ENCODE peak calls at places on chromosome 2, in six cellular contexts. W is MCF 10A; J is GM03348; X is myocyte; F is activated naive CD4-positive, alpha-beta T cell; A is small intestine. O is an unnamed sample.
A peak's percentile ranks its signal among the peaks of the same experiment; 100 is the strongest.

GRCh38 chr2:204264746-204265145 is 280.5 kb upstream of the PARD3B start:
- DNase-seq in F (no peak), W (no peak), A (no peak), J (no peak), X (peak; percentile 61), O (no peak)

GRCh38 chr2:2660789-2661355 is 329.8 kb upstream of the MYT1L start:
- DNase-seq in J (no peak), W (no peak), X (no peak), A (no peak), F (no peak), O (no peak)

GRCh38 chr2:95292623-95293260 is 4.4 kb upstream of the KCNIP3 start:
- DNase-seq in X (no peak), J (no peak), F (no peak), W (peak; percentile 68), A (no peak), O (no peak)

GRCh38 chr2:36355157-36355889 is at the start of gene CRIM1:
- DNase-seq in J (peak; percentile 98), F (no peak), A (peak; percentile 79), X (peak; percentile 91), W (peak; percentile 86), O (peak; percentile 57)

GRCh38 chr2:30790879-30791278 is 16.4 kb downstream of the CAPN13 start:
- DNase-seq in X (no peak), W (no peak), F (no peak), A (peak; percentile 20), J (no peak), O (no peak)

GRCh38 chr2:70385966-70386595 is 84.2 kb upstream of the FAM136A start:
- DNase-seq in X (no peak), F (no peak), W (peak; percentile 27), J (no peak), A (no peak), O (no peak)

GRCh38 chr2:242010567-242011513 is 141.3 kb downstream of the RTP5 start:
- DNase-seq in X (peak; percentile 30), A (no peak), J (no peak), W (no peak), F (no peak), O (no peak)

GRCh38 chr2:120347387-120348010 is 1.6 kb downstream of the INHBB start:
- DNase-seq in W (no peak), F (no peak), X (no peak), A (no peak), J (peak; percentile 48), O (no peak)

GRCh38 chr2:123769001-123769400 is 256.1 kb upstream of the CNTNAP5 start:
- DNase-seq in X (no peak), F (no peak), A (no peak), J (no peak), W (no peak), O (no peak)

GRCh38 chr2:183069174-183069573 is 9.4 kb upstream of the DUSP19 start:
- DNase-seq in J (no peak), A (no peak), F (no peak), W (no peak), X (no peak), O (no peak)

GRCh38 chr2:98972582-98973167 is 36.6 kb upstream of the CRACDL start:
- DNase-seq in J (no peak), W (no peak), X (no peak), F (no peak), A (no peak), O (no peak)

O was measured in GOT3.